ENCODE peak calls at places on chromosomes 16 and 17, in seven cellular contexts. F is pancreas, R is hepatocyte, Q is lower lobe of right lung, D is heart left ventricle, U is LNCaP clone FGC, H is astrocyte of the cerebellum. M is an unnamed sample.
A peak's percentile ranks its signal among the peaks of the same experiment; 100 is the strongest.

GRCh38 chr17:17551361-17551760 is 40.1 kb downstream of the PEMT start:
- DNase-seq in Q (no peak), U (no peak), D (peak; percentile 86), F (no peak), R (peak; percentile 75), H (no peak), M (peak; percentile 89)

GRCh38 chr17:35477248-35477647 is 28.7 kb upstream of the SLFN13 start:
- DNase-seq in F (no peak), H (no peak), Q (no peak), R (no peak), U (no peak), D (no peak), M (no peak)

GRCh38 chr17:27892866-27893769 is at the start of gene LYRM9:
- DNase-seq in R (peak; percentile 96), Q (peak; percentile 95), U (no peak), H (peak; percentile 54), F (peak; percentile 86), D (peak; percentile 95), M (peak; percentile 93)

GRCh38 chr17:55706808-55707773 is 15.6 kb downstream of the TMEM100 start:
- DNase-seq in H (no peak), Q (no peak), F (no peak), R (no peak), U (no peak), D (peak; percentile 21), M (no peak)

GRCh38 chr16:49491111-49491670 is 117.6 kb downstream of the C16orf78 start:
- DNase-seq in Q (peak; percentile 19), D (no peak), F (no peak), H (no peak), U (no peak), R (no peak), M (no peak)

GRCh38 chr16:19127674-19128131 is 13.9 kb downstream of the ITPRIPL2 start:
- DNase-seq in Q (no peak), H (no peak), U (no peak), R (no peak), F (no peak), D (no peak), M (no peak)

GRCh38 chr17:68290268-68290954 is 516 bp downstream of the SLC16A6 start:
- DNase-seq in R (peak; percentile 15), F (no peak), H (no peak), Q (peak; percentile 71), D (no peak), U (no peak), M (peak; percentile 68)

GRCh38 chr16:27544671-27545070 is 5.0 kb downstream of the GTF3C1 start:
- DNase-seq in H (no peak), R (no peak), F (no peak), U (no peak), D (no peak), Q (no peak), M (no peak)

GRCh38 chr17:50708050-50709000 is 611 bp upstream of the ANKRD40 start:
- DNase-seq in D (no peak), Q (no peak), F (no peak), U (peak; percentile 42), R (no peak), H (no peak), M (no peak)

GRCh38 chr17:61144876-61145564 is 254.6 kb upstream of the TBX2 start:
- DNase-seq in H (no peak), Q (no peak), U (no peak), R (peak; percentile 20), F (no peak), D (peak; percentile 32), M (no peak)
- H3K4me3 ChIP-seq in H (no peak overlapping the region), Q (no peak overlapping the region), U (no peak overlapping the region), R (no peak overlapping the region), F (no peak overlapping the region), D (no peak overlapping the region), M (no peak overlapping the region)

GRCh38 chr17:48592097-48592496 is 1.5 kb downstream of the HOXB5 start:
- DNase-seq in H (no peak), F (no peak), R (no peak), Q (no peak), D (no peak), U (no peak), M (no peak)
- H3K4me3 ChIP-seq in H (peak overlapping the region; percentile 60), F (no peak overlapping the region), R (no peak overlapping the region), Q (peak overlapping the region; percentile 63), D (no peak overlapping the region), U (no peak overlapping the region), M (peak overlapping the region; percentile 12)

DNA sequence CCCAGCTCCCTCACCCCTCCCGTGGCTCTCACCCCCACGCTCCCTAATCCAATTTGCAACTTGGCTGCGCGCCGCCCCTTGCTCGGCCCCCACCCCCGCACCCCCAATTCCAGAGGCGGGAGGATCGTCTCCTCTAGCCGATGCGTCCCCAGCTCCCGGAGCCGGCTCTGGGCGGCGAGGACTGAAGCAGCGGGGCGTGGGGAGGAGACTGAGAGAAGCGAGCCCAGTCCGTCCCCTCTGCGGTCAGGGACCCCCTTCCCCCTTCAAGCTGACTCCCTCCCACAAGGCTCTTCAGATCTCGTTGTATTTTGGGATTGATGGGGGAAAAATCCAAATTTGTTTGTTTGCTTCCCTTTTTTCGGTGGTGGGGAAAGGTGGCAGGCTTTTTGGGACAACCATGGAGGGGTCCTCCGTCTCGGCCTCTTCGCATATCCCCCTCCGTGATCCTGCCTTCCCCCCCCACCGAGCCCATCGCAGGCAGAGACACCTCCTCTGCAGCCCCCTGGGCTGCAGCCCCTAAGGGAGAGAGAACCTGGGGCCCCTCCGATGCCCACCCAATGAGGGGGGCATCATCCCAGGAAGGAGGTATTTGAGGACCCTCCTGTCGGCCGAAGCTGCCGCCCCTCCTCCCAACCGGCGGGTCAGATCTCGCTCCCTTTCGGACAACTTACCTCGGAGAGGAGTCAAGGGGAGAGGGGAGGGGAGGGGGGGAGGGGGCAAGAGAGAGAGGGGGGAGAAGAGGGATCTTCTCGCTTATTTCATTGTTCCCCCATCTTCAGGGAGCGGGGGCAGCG is 466 bp downstream of the NEUROD2 start:
- DNase-seq in F (no peak), R (no peak), D (no peak), U (no peak), Q (no peak), H (no peak), M (no peak)
- H3K4me3 ChIP-seq in F (peak overlapping the region; percentile 20), R (no peak overlapping the region), D (no peak overlapping the region), U (no peak overlapping the region), Q (peak overlapping the region; percentile 17), H (no peak overlapping the region), M (peak overlapping the region; percentile 12)

GRCh38 chr17:39626171-39626670 is 531 bp upstream of the PPP1R1B start:
- DNase-seq in H (no peak), D (no peak), R (no peak), U (no peak), F (no peak), Q (no peak), M (no peak)

GRCh38 chr17:39627717-39628516 is 1.2 kb downstream of the PPP1R1B start:
- DNase-seq in D (no peak), U (no peak), Q (no peak), R (no peak), H (no peak), F (no peak), M (no peak)

GRCh38 chr17:39627170-39627716 is 491 bp downstream of the PPP1R1B start:
- DNase-seq in Q (no peak), R (no peak), H (no peak), F (no peak), U (no peak), D (no peak), M (no peak)

GRCh38 chr17:39625198-39625769 is 1.5 kb upstream of the PPP1R1B start:
- DNase-seq in U (no peak), F (no peak), R (no peak), D (no peak), H (no peak), Q (no peak), M (no peak)

GRCh38 chr17:39626671-39627169 is at the start of gene PPP1R1B:
- DNase-seq in U (no peak), H (no peak), R (no peak), F (no peak), Q (no peak), D (no peak), M (no peak)
- H3K4me3 ChIP-seq in U (no peak within 1 kb of the TSS), H (peak within 1 kb of the TSS; percentile 36), R (peak within 1 kb of the TSS; percentile 55), F (peak within 1 kb of the TSS; percentile 42), Q (peak within 1 kb of the TSS; percentile 49), D (peak within 1 kb of the TSS; percentile 35), M (peak within 1 kb of the TSS; percentile 33)

GRCh38 chr17:81831563-81831956 is 1.5 kb downstream of the MCRIP1 start:
- DNase-seq in R (no peak), F (no peak), U (no peak), H (no peak), D (no peak), Q (no peak), M (no peak)
- H3K4me3 ChIP-seq in R (no peak overlapping the region), F (no peak overlapping the region), U (peak overlapping the region; percentile 70), H (peak overlapping the region; percentile 77), D (peak overlapping the region; percentile 89), Q (peak overlapping the region; percentile 90), M (no peak overlapping the region)

GRCh38 chr16:68533937-68534336 is 5.2 kb upstream of the ZFP90 start:
- DNase-seq in F (no peak), D (no peak), R (no peak), Q (no peak), H (no peak), U (no peak), M (no peak)

GRCh38 chr16:68539704-68540370 is 746 bp downstream of the ZFP90 start:
- DNase-seq in U (no peak), D (no peak), F (no peak), H (no peak), R (peak; percentile 19), Q (no peak), M (peak; percentile 24)

GRCh38 chr16:68538880-68539701 is at the start of gene ZFP90:
- DNase-seq in U (peak; percentile 19), H (peak; percentile 61), R (peak; percentile 97), F (peak; percentile 79), D (peak; percentile 95), Q (peak; percentile 94), M (peak; percentile 98)
- H3K4me3 ChIP-seq in U (peak within 1 kb of the TSS; percentile 82), H (peak within 1 kb of the TSS; percentile 88), R (peak within 1 kb of the TSS; percentile 95), F (peak within 1 kb of the TSS; percentile 95), D (peak within 1 kb of the TSS; percentile 100), Q (peak within 1 kb of the TSS; percentile 95), M (peak within 1 kb of the TSS; percentile 93)

GRCh38 chr16:11494433-11494832 is 92.3 kb downstream of the LITAF start:
- DNase-seq in F (no peak), U (no peak), H (no peak), R (no peak), Q (no peak), D (no peak), M (no peak)

GRCh38 chr16:11494029-11494428 is 92.7 kb downstream of the LITAF start:
- DNase-seq in D (no peak), F (no peak), Q (no peak), U (no peak), R (no peak), H (no peak), M (no peak)

GRCh38 chr16:11492808-11493530 is 93.8 kb downstream of the LITAF start:
- DNase-seq in H (no peak), Q (no peak), R (no peak), D (no peak), U (no peak), F (no peak), M (no peak)

GRCh38 chr16:11495066-11495407 is 91.7 kb downstream of the LITAF start:
- DNase-seq in U (no peak), R (no peak), H (no peak), D (no peak), Q (no peak), F (no peak), M (no peak)

GRCh38 chr16:11493531-11493929 is 93.2 kb downstream of the LITAF start:
- DNase-seq in H (no peak), D (no peak), Q (no peak), U (no peak), F (no peak), R (no peak), M (no peak)
- H3K4me3 ChIP-seq in H (no peak overlapping the region), D (no peak overlapping the region), Q (no peak overlapping the region), U (no peak overlapping the region), F (no peak overlapping the region), R (no peak overlapping the region), M (no peak overlapping the region)

M was measured in right cardiac atrium.